ENCODE peak calls at places on chromosomes 12 and 14, in seven cellular contexts. One of them, this sample, is unnamed.

GRCh38 chr14:50622978-50623377 is 45.1 kb downstream of the SAV1 start:
- DNase-seq in astrocyte: no peak
- DNase-seq in tibial artery: no peak
- DNase-seq in adrenal gland: no peak
- DNase-seq in GM23248: no peak
- DNase-seq in colonic mucosa: no peak
- DNase-seq in IMR-90: no peak
- DNase-seq in this sample: no peak

GRCh38 chr12:100554608-100555077 is 18.8 kb upstream of the GAS2L3 start:
- DNase-seq in astrocyte: peak; percentile 77
- DNase-seq in tibial artery: no peak
- DNase-seq in adrenal gland: no peak
- DNase-seq in GM23248: peak; percentile 90
- DNase-seq in colonic mucosa: peak; percentile 44
- DNase-seq in IMR-90: peak; percentile 90
- DNase-seq in this sample: peak; percentile 90

GRCh38 chr12:58067610-58068387 is 126.4 kb downstream of the ATP23 start:
- DNase-seq in astrocyte: peak; percentile 96
- DNase-seq in tibial artery: no peak
- DNase-seq in adrenal gland: no peak
- DNase-seq in GM23248: peak; percentile 91
- DNase-seq in colonic mucosa: no peak
- DNase-seq in IMR-90: peak; percentile 57
- DNase-seq in this sample: peak; percentile 60

GRCh38 chr12:129719426-129719825 is 184.4 kb downstream of the TMEM132D start:
- DNase-seq in astrocyte: peak; percentile 42
- DNase-seq in tibial artery: no peak
- DNase-seq in adrenal gland: no peak
- DNase-seq in GM23248: no peak
- DNase-seq in colonic mucosa: no peak
- DNase-seq in IMR-90: no peak
- DNase-seq in this sample: no peak

GRCh38 chr12:65967696-65968095 is 143.4 kb downstream of the HMGA2 start:
- DNase-seq in astrocyte: no peak
- DNase-seq in tibial artery: no peak
- DNase-seq in adrenal gland: no peak
- DNase-seq in GM23248: no peak
- DNase-seq in colonic mucosa: no peak
- DNase-seq in IMR-90: no peak
- DNase-seq in this sample: no peak

GRCh38 chr14:95545769-95546168 is 10.9 kb downstream of the GLRX5 start:
- DNase-seq in astrocyte: peak; percentile 95
- DNase-seq in tibial artery: no peak
- DNase-seq in adrenal gland: no peak
- DNase-seq in GM23248: peak; percentile 89
- DNase-seq in colonic mucosa: no peak
- DNase-seq in IMR-90: peak; percentile 97
- DNase-seq in this sample: no peak

GRCh38 chr14:34204774-34205173 is 253.9 kb upstream of the EGLN3 start:
- DNase-seq in astrocyte: no peak
- DNase-seq in tibial artery: no peak
- DNase-seq in adrenal gland: no peak
- DNase-seq in GM23248: peak; percentile 27
- DNase-seq in colonic mucosa: no peak
- DNase-seq in IMR-90: no peak
- DNase-seq in this sample: no peak

GRCh38 chr14:35822501-35822900 is 3.6 kb upstream of the BRMS1L start:
- DNase-seq in astrocyte: no peak
- DNase-seq in tibial artery: no peak
- DNase-seq in adrenal gland: no peak
- DNase-seq in GM23248: no peak
- DNase-seq in colonic mucosa: no peak
- DNase-seq in IMR-90: no peak
- DNase-seq in this sample: no peak

GRCh38 chr12:1518763-1519516 is 75.4 kb downstream of the FBXL14 start:
- DNase-seq in astrocyte: peak; percentile 91
- DNase-seq in tibial artery: no peak
- DNase-seq in adrenal gland: no peak
- DNase-seq in GM23248: peak; percentile 83
- DNase-seq in colonic mucosa: no peak
- DNase-seq in IMR-90: peak; percentile 91
- DNase-seq in this sample: peak; percentile 84

GRCh38 chr14:101889366-101889765 is 75.0 kb upstream of the DYNC1H1 start:
- DNase-seq in astrocyte: no peak
- DNase-seq in tibial artery: no peak
- DNase-seq in adrenal gland: no peak
- DNase-seq in GM23248: no peak
- DNase-seq in colonic mucosa: peak; percentile 10
- DNase-seq in IMR-90: no peak
- DNase-seq in this sample: no peak

GRCh38 chr12:57869919-57870318 is 23.4 kb upstream of the CTDSP2 start:
- DNase-seq in astrocyte: no peak
- DNase-seq in tibial artery: no peak
- DNase-seq in adrenal gland: no peak
- DNase-seq in GM23248: no peak
- DNase-seq in colonic mucosa: no peak
- DNase-seq in IMR-90: no peak
- DNase-seq in this sample: peak; percentile 99

GRCh38 chr12:22543246-22544037 is 900 bp downstream of the C2CD5 start:
- DNase-seq in astrocyte: peak; percentile 31
- DNase-seq in tibial artery: peak; percentile 41
- DNase-seq in adrenal gland: peak; percentile 81
- DNase-seq in GM23248: peak; percentile 55
- DNase-seq in colonic mucosa: peak; percentile 88
- DNase-seq in IMR-90: peak; percentile 8
- DNase-seq in this sample: peak; percentile 53

GRCh38 chr12:8779862-8780261 is 42.6 kb upstream of the A2ML1 start:
- DNase-seq in astrocyte: no peak
- DNase-seq in tibial artery: no peak
- DNase-seq in adrenal gland: no peak
- DNase-seq in GM23248: no peak
- DNase-seq in colonic mucosa: no peak
- DNase-seq in IMR-90: no peak
- DNase-seq in this sample: no peak

GRCh38 chr12:48980389-48980952 is 2.3 kb downstream of the WNT1 start:
- DNase-seq in astrocyte: no peak
- DNase-seq in tibial artery: no peak
- DNase-seq in adrenal gland: no peak
- DNase-seq in GM23248: no peak
- DNase-seq in colonic mucosa: peak; percentile 64
- DNase-seq in IMR-90: no peak
- DNase-seq in this sample: no peak

GRCh38 chr12:20482680-20483079 is 114.3 kb downstream of the PDE3A start:
- DNase-seq in astrocyte: no peak
- DNase-seq in tibial artery: no peak
- DNase-seq in adrenal gland: no peak
- DNase-seq in GM23248: no peak
- DNase-seq in colonic mucosa: no peak
- DNase-seq in IMR-90: no peak
- DNase-seq in this sample: no peak

DNA sequence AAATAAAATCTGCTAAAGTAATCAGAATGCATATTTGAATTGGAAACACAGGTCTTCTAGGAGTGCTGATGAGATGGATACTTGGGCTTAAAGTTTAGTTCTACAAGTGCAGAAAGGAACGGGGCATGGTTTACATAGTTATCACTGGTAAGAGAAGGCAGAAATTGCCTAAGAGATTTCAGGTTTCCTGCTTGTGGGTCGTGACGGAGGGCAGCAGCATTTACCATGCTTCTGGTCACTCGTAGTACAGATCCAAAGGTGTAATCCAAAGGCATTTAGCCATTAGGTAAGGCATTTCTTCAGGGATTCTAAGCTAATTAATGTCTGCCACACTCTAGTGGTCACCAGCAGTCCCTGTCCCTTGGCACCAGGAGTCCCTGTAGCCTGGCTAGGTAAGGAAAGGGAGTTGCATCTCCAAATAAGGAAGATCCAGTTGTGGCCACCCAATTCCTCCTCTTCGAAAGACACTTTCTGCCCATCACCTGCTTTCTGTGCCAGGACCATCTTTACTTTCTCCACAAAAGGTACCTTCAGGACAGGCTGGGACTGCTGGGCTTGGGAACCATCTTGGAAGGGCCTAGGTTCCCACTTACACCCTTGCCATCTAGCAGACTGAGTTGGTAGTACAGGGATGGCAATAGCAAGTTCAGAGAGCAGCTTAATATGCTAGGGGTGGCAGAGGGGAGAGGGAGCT is 1.5 kb downstream of the GSTZ1 start:
- DNase-seq in astrocyte: no peak
- DNase-seq in tibial artery: no peak
- DNase-seq in adrenal gland: no peak
- DNase-seq in GM23248: no peak
- DNase-seq in colonic mucosa: no peak
- DNase-seq in IMR-90: no peak
- DNase-seq in this sample: no peak
- H3K4me3 ChIP-seq in astrocyte: peak overlapping the region; percentile 87
- H3K4me3 ChIP-seq in tibial artery: peak overlapping the region; percentile 90
- H3K4me3 ChIP-seq in adrenal gland: no peak overlapping the region
- H3K4me3 ChIP-seq in GM23248: peak overlapping the region; percentile 85
- H3K4me3 ChIP-seq in colonic mucosa: peak overlapping the region; percentile 100
- H3K4me3 ChIP-seq in IMR-90: peak overlapping the region; percentile 84
- H3K4me3 ChIP-seq in this sample: peak overlapping the region; percentile 97

DNA sequence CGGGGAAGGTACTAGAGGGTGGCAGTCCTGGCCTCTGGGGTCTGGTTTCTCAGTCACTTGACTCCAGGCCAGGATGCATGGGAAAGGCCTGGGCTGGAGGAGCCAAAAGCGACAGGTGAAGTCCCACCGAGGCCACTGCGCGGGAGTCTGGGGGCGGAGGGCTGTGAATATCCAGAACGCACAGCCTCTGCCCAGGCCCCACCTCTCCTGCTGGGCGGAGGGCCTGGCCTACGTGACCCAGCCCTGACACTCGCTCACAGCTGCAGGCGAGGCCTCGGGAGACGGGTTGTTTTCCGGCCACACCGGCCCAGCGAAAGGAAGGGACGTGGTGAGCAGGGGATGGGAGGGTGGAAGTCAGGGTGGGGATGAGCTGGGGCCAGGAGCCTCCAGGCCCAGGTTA is 91.2 kb downstream of the RFLNA start:
- DNase-seq in astrocyte: peak; percentile 42
- DNase-seq in tibial artery: no peak
- DNase-seq in adrenal gland: no peak
- DNase-seq in GM23248: peak; percentile 67
- DNase-seq in colonic mucosa: no peak
- DNase-seq in IMR-90: no peak
- DNase-seq in this sample: peak; percentile 74
- H3K4me1 ChIP-seq in astrocyte: peaks cover 72% of the 10 kb centered on the region
- H3K4me1 ChIP-seq in tibial artery: peaks cover 16% of the 10 kb centered on the region
- H3K4me1 ChIP-seq in adrenal gland: peaks cover 74% of the 10 kb centered on the region
- H3K4me1 ChIP-seq in GM23248: peaks cover 42% of the 10 kb centered on the region
- H3K4me1 ChIP-seq in colonic mucosa: peaks cover 13% of the 10 kb centered on the region
- H3K4me1 ChIP-seq in IMR-90: peaks cover 58% of the 10 kb centered on the region
- H3K4me1 ChIP-seq in this sample: peaks cover 21% of the 10 kb centered on the region

DNA sequence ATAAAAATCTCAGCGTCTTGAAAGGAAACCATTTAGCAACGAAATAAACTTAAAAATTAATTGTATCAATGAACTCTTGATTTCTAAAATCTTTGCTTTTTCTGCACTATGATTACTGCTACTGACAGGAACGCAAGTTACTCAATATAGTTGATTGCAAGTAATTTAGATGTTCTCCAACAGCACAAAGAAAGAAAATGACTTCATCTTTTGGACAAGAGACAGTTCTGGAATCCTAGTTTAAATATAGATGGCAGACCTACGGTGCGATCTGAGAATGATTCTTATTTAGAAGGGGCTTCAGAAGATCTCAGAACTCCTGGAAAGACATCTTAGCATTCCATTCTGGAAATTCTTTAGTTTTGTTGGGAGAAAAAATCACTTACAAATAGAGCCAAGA is 1.4 kb upstream of the SUDS3 start:
- DNase-seq in astrocyte: no peak
- DNase-seq in tibial artery: no peak
- DNase-seq in adrenal gland: no peak
- DNase-seq in GM23248: peak; percentile 82
- DNase-seq in colonic mucosa: no peak
- DNase-seq in IMR-90: no peak
- DNase-seq in this sample: no peak
- H3K4me3 ChIP-seq in astrocyte: no peak overlapping the region
- H3K4me3 ChIP-seq in tibial artery: no peak overlapping the region
- H3K4me3 ChIP-seq in adrenal gland: no peak overlapping the region
- H3K4me3 ChIP-seq in GM23248: peak overlapping the region; percentile 83
- H3K4me3 ChIP-seq in colonic mucosa: no peak overlapping the region
- H3K4me3 ChIP-seq in IMR-90: no peak overlapping the region
- H3K4me3 ChIP-seq in this sample: no peak overlapping the region

GRCh38 chr14:104975481-104976197 is 2.5 kb downstream of the AHNAK2 start:
- DNase-seq in astrocyte: no peak
- DNase-seq in tibial artery: no peak
- DNase-seq in adrenal gland: no peak
- DNase-seq in GM23248: no peak
- DNase-seq in colonic mucosa: no peak
- DNase-seq in IMR-90: no peak
- DNase-seq in this sample: peak; percentile 52
- H3K4me1 ChIP-seq in astrocyte: peaks cover 67% of the 10 kb centered on the region
- H3K4me1 ChIP-seq in tibial artery: peaks cover 7% of the 10 kb centered on the region
- H3K4me1 ChIP-seq in adrenal gland: peaks cover 41% of the 10 kb centered on the region
- H3K4me1 ChIP-seq in GM23248: peaks cover 32% of the 10 kb centered on the region
- H3K4me1 ChIP-seq in colonic mucosa: peaks cover 40% of the 10 kb centered on the region
- H3K4me1 ChIP-seq in IMR-90: peaks cover 35% of the 10 kb centered on the region
- H3K4me1 ChIP-seq in this sample: peaks cover 34% of the 10 kb centered on the region

DNA sequence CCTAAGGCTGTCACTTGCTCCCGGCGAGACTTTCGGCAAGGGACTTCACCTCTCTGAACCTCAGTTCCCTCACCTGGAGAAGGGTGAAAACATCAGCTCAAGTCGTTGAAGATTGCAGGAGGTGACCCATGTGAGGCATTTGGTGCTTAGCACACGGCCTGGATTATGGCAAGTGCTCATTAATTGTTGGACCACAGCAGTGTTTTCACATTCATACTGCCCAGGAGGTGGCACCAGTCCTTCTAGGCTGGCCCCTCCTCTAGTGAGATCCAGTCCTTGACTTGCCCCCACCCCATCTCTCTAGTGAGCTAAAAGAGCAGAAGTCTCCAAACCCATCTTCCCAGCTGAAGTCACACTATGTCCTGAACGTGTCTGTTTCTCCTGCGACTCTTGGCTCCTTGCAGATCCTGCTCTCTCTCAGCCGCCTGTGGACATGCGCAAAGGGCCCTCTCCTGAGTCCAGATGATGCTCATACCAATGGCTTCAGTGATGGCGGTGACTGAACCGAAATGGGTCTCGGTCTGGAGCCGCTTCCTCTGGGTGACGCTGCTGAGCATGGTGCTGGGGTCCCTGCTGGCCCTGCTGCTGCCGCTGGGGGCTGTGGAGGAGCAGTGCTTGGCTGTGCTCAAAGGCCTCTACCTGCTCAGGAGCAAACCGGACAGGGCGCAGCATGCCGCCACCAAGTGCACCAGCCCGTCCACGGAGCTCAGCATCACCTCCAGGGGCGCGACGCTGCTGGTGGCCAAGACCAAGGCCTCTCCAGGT is 1.6 kb downstream of the FICD start:
- DNase-seq in astrocyte: no peak
- DNase-seq in tibial artery: no peak
- DNase-seq in adrenal gland: no peak
- DNase-seq in GM23248: peak; percentile 43
- DNase-seq in colonic mucosa: no peak
- DNase-seq in IMR-90: no peak
- DNase-seq in this sample: peak; percentile 21
- H3K4me3 ChIP-seq in astrocyte: no peak overlapping the region
- H3K4me3 ChIP-seq in tibial artery: no peak overlapping the region
- H3K4me3 ChIP-seq in adrenal gland: no peak overlapping the region
- H3K4me3 ChIP-seq in GM23248: no peak overlapping the region
- H3K4me3 ChIP-seq in colonic mucosa: no peak overlapping the region
- H3K4me3 ChIP-seq in IMR-90: no peak overlapping the region
- H3K4me3 ChIP-seq in this sample: no peak overlapping the region